ENCODE peak calls at places on chromosomes 11 and 22, in seven cellular contexts. O, A, R, N, I, B and Z are unnamed samples.

GRCh38 chr11:100687032-100687629 is at the start of gene ARHGAP42:
- DNase-seq in O (no peak), A (peak), R (peak), N (peak), I (peak), B (peak), Z (peak)

GRCh38 chr11:121613724-121614123 is 161.0 kb upstream of the SORL1-AS1 start:
- DNase-seq in O (no peak), A (no peak), R (peak), N (no peak), I (no peak), B (no peak), Z (no peak)

GRCh38 chr11:37988031-37988430 is 1390.0 kb upstream of the RAG2 start:
- DNase-seq in O (no peak), A (no peak), R (peak), N (no peak), I (no peak), B (no peak), Z (no peak)

GRCh38 chr11:9831122-9831521 is 167.2 kb downstream of the SWAP70 start:
- DNase-seq in O (no peak), A (no peak), R (no peak), N (no peak), I (no peak), B (no peak), Z (no peak)

GRCh38 chr11:6625832-6626420 is 6.7 kb upstream of the TPP1 start:
- DNase-seq in O (no peak), A (no peak), R (no peak), N (no peak), I (no peak), B (no peak), Z (no peak)

GRCh38 chr11:112113539-112114457 is 27.1 kb downstream of the SDHD start:
- DNase-seq in O (peak), A (no peak), R (peak), N (no peak), I (no peak), B (no peak), Z (no peak)

GRCh38 chr22:20956258-20957117 is 10.6 kb upstream of the AIFM3 start:
- DNase-seq in O (no peak), A (peak), R (peak), N (peak), I (no peak), B (no peak), Z (no peak)

GRCh38 chr11:74170694-74171629 is at the start of the genes C2CD3 and PPME1:
- DNase-seq in O (peak), A (peak), R (peak), N (peak), I (peak), B (peak), Z (peak)

GRCh38 chr11:27460571-27460970 is 12.0 kb downstream of the LGR4 start:
- DNase-seq in O (no peak), A (no peak), R (no peak), N (no peak), I (no peak), B (no peak), Z (no peak)

GRCh38 chr11:103108933-103109817 is at the start of gene DYNC2H1:
- DNase-seq in O (peak), A (peak), R (peak), N (peak), I (peak), B (peak), Z (peak)
- TF ChIP-seq CTCF in O (peak), A (no peak), R (peak), N (no peak), I (peak), B (no peak), Z (peak)

GRCh38 chr11:22832315-22833041 is 2.9 kb upstream of the SVIP start:
- DNase-seq in O (peak), A (no peak), R (no peak), N (no peak), I (no peak), B (no peak), Z (no peak)

GRCh38 chr11:22830082-22830414 is 447 bp upstream of the SVIP start:
- DNase-seq in O (no peak), A (no peak), R (no peak), N (no peak), I (no peak), B (no peak), Z (no peak)

GRCh38 chr11:22828373-22828772 is 1.2 kb downstream of the SVIP start:
- DNase-seq in O (no peak), A (no peak), R (no peak), N (no peak), I (no peak), B (no peak), Z (no peak)

DNA sequence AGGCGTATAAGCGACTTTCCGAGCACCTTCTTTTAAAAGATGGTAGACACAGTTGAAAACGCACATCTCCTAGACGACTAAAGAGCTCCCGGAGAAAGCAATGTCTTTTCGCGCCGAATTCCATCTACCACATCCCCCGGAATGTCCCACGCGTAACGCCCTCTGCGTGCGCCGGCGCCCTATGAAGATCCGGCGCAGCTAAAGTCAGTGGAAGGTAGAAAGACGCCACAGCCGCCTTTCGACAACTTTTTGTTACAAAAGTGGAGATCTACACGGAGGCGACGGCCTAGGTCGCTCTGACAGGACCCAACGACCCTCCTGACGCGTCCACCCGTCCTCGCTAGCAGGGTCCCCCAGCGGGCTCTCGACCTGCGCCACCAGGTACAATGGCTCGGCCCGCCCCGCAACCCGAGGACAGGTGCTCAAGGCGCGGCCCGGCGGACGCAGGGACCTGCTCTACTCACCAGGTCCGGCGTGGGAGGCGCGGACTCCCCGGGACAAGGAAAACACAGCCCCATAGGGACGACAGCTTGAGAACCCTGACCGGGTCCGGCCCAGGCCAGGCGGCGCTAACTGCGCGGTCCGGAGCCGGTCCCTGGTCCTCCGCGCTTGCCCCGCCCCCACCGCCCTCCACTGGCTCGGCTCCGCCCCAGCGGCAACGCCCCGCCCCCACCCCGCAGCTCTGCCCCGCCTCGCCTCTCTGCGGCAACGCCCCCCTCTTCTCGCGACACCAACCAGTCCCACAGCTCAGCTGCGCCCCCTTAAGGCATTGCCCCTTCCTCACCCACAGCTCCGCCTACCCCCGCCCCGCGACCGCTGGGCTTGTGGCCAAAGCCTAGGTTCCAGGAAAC is at the start of gene SVIP:
- DNase-seq in O (peak), A (peak), R (peak), N (peak), I (peak), B (peak), Z (peak)
- TF ChIP-seq CTCF in O (peak), A (peak), R (peak), N (peak), I (peak), B (no peak), Z (peak)

GRCh38 chr11:131025020-131025419 is 108.7 kb upstream of the SNX19 start:
- DNase-seq in O (no peak), A (no peak), R (peak), N (no peak), I (no peak), B (no peak), Z (no peak)
- TF ChIP-seq CTCF in O (peak), A (no peak), R (peak), N (no peak), I (peak), B (no peak), Z (no peak)

GRCh38 chr11:97136067-97136466 is 746.3 kb downstream of the JRKL start:
- DNase-seq in O (no peak), A (no peak), R (no peak), N (no peak), I (no peak), B (no peak), Z (no peak)

GRCh38 chr11:97143463-97143862 is 753.6 kb downstream of the JRKL start:
- DNase-seq in O (no peak), A (no peak), R (no peak), N (no peak), I (no peak), B (no peak), Z (no peak)

DNA sequence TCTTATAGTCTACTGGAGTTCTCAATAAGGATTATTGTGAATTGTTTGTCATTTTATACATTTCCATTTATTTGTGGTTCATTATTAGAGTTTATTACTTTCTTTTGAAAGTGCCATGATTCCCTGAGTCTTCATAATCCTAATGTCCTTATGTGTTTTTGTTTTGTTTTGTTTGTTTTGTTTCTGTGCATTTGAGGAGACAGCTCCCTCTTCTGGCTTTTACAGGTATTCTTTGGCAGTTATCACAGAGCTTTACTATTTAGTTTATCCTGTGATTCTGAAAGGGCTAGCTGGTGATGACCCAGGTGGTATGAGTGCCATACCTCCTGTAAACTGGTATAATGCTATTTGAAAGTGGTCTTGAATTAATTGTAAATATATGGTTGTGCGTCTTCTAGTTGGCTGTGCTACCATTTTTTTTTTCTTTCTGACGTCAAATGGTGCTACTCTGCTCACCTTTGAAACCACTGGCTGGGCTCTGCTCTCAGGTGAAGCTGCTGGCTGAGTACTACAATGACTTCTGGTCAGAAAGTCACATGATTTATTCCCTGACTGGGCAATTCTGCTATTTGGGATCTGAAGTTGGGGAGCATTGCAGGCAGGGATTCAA is 751.2 kb downstream of the JRKL start:
- DNase-seq in O (no peak), A (no peak), R (no peak), N (no peak), I (no peak), B (no peak), Z (no peak)
- TF ChIP-seq CTCF in O (peak), A (no peak), R (peak), N (peak), I (peak), B (no peak), Z (no peak)

GRCh38 chr11:113134605-113135004 is 173.4 kb downstream of the NCAM1 start:
- DNase-seq in O (no peak), A (no peak), R (no peak), N (no peak), I (no peak), B (no peak), Z (no peak)
- TF ChIP-seq CTCF in O (no peak), A (no peak), R (no peak), N (no peak), I (no peak), B (no peak), Z (no peak)

GRCh38 chr22:32829451-32829851 is 27.9 kb downstream of the TIMP3 start:
- DNase-seq in O (no peak), A (no peak), R (no peak), N (no peak), I (no peak), B (no peak), Z (no peak)

GRCh38 chr22:32828561-32828960 is 27.1 kb downstream of the TIMP3 start:
- DNase-seq in O (no peak), A (no peak), R (no peak), N (no peak), I (no peak), B (no peak), Z (no peak)

GRCh38 chr22:32826537-32826936 is 25.0 kb downstream of the TIMP3 start:
- DNase-seq in O (no peak), A (no peak), R (no peak), N (no peak), I (no peak), B (no peak), Z (no peak)

GRCh38 chr22:32827061-32827602 is 25.6 kb downstream of the TIMP3 start:
- DNase-seq in O (no peak), A (no peak), R (no peak), N (no peak), I (no peak), B (no peak), Z (no peak)

GRCh38 chr22:32828150-32828549 is 26.6 kb downstream of the TIMP3 start:
- DNase-seq in O (no peak), A (no peak), R (no peak), N (no peak), I (no peak), B (no peak), Z (no peak)
- TF ChIP-seq CTCF in O (no peak), A (no peak), R (peak), N (no peak), I (no peak), B (no peak), Z (no peak)

GRCh38 chr22:48332438-48333322 is 1495.0 kb downstream of the BRD1 start:
- DNase-seq in O (no peak), A (no peak), R (no peak), N (no peak), I (no peak), B (no peak), Z (no peak)
- TF ChIP-seq CTCF in O (no peak), A (no peak), R (no peak), N (no peak), I (no peak), B (no peak), Z (no peak)

GRCh38 chr11:15157181-15157580 is 42.5 kb downstream of the INSC start:
- DNase-seq in O (peak), A (no peak), R (peak), N (no peak), I (no peak), B (no peak), Z (no peak)

GRCh38 chr11:15158351-15159015 is 43.8 kb downstream of the INSC start:
- DNase-seq in O (no peak), A (no peak), R (peak), N (no peak), I (no peak), B (no peak), Z (no peak)

GRCh38 chr11:15157738-15158137 is 43.0 kb downstream of the INSC start:
- DNase-seq in O (no peak), A (no peak), R (no peak), N (peak), I (no peak), B (no peak), Z (no peak)

GRCh38 chr11:15161746-15162145 is 47.0 kb downstream of the INSC start:
- DNase-seq in O (no peak), A (no peak), R (peak), N (no peak), I (no peak), B (no peak), Z (no peak)

DNA sequence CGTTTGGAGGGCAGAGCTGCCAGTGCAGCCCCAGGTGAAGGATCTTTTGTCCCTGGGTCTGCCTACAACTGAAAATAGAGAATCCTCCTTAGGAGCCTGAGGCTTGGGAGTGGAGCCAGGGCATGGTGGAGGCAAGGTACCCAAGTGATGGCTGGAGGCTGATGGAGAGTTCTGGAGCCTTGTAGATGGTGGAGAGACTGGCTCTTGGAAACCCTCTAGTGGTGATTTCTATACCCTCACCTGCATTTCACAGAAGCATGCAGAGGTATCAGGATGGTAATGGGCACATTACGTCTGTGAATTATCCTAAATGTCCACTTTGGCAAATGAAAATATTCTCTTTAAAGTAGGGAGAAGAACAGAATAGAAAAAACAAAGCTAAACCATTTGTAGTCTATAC is 44.4 kb downstream of the INSC start:
- DNase-seq in O (no peak), A (no peak), R (peak), N (peak), I (no peak), B (no peak), Z (no peak)
- TF ChIP-seq CTCF in O (peak), A (no peak), R (peak), N (peak), I (peak), B (no peak), Z (no peak)

GRCh38 chr22:29213481-29213880 is 7.8 kb downstream of the EMID1 start:
- DNase-seq in O (no peak), A (no peak), R (no peak), N (no peak), I (no peak), B (no peak), Z (no peak)

GRCh38 chr22:29215012-29215860 is 9.5 kb downstream of the EMID1 start:
- DNase-seq in O (no peak), A (no peak), R (no peak), N (no peak), I (no peak), B (no peak), Z (no peak)

GRCh38 chr22:29216011-29216872 is 10.5 kb downstream of the EMID1 start:
- DNase-seq in O (no peak), A (no peak), R (no peak), N (no peak), I (no peak), B (no peak), Z (no peak)

GRCh38 chr22:29212738-29213137 is 7.0 kb downstream of the EMID1 start:
- DNase-seq in O (no peak), A (no peak), R (no peak), N (no peak), I (no peak), B (no peak), Z (no peak)

DNA sequence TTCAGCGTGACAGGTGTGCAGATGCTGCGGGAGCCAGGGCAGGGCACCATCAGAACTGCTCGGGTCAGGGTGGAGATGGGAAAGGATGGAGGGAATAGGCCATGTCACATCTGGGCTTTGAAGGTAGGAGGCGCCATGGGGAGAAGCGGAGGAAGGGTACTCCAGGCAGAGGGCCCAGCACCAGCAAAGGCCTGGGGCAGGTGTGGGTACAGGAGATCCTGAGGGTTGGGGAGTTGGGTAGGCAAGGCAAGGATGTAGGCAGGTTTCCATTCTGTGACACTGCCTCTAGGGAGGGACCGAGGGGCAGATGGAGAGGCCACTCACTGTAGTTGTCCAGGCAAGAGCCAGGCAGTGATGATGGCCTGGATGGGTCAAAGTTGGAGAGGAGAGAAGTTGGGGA is 8.5 kb downstream of the EMID1 start:
- DNase-seq in O (no peak), A (no peak), R (no peak), N (no peak), I (no peak), B (no peak), Z (no peak)
- TF ChIP-seq CTCF in O (no peak), A (no peak), R (no peak), N (no peak), I (no peak), B (no peak), Z (no peak)

DNA sequence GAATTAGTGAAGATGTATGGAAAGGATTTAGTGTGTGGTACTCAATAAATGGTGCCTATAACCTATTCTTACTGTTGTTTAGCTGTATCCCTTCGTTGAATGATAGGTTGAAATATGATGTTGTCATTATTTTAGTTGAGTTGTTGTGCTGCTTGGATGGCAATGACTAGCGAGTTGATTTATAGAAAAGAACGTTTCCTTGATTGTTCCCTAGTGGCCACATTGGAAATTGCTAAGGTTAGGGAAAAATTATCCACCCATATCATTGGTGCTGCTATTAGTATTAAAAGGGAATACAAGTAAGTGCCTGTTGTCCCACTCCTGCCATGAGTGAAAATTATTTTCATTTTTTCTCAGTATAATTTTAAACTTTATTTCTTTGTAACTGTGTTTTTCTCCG is 14.5 kb downstream of the EMSY start:
- DNase-seq in O (no peak), A (no peak), R (no peak), N (no peak), I (no peak), B (no peak), Z (no peak)
- TF ChIP-seq CTCF in O (peak), A (no peak), R (peak), N (peak), I (peak), B (no peak), Z (peak)